ENCODE peak calls at places on chromosomes 12 and 14, in four cellular contexts. One of them, this sample, is unnamed.

GRCh38 chr12:110543252-110543959 is 39.7 kb downstream of the PPTC7 start:
- DNase-seq in dorsolateral prefrontal cortex: peak
- DNase-seq in A549: no peak
- DNase-seq in dermis blood vessel endothelial cell: peak
- DNase-seq in this sample: peak

GRCh38 chr12:6807170-6807569 is 14.5 kb upstream of the GPR162 start:
- DNase-seq in A549: no peak
- DNase-seq in dorsolateral prefrontal cortex: no peak
- DNase-seq in dermis blood vessel endothelial cell: no peak
- DNase-seq in this sample: peak

GRCh38 chr14:33767721-33768457 is 183.0 kb downstream of the EGLN3 start:
- DNase-seq in dermis blood vessel endothelial cell: peak
- DNase-seq in dorsolateral prefrontal cortex: no peak
- DNase-seq in A549: no peak
- DNase-seq in this sample: no peak

GRCh38 chr12:34396861-34397590 is 374.7 kb downstream of the ALG10 start:
- DNase-seq in dorsolateral prefrontal cortex: no peak
- DNase-seq in A549: no peak
- DNase-seq in dermis blood vessel endothelial cell: no peak
- DNase-seq in this sample: no peak

GRCh38 chr12:4781212-4781611 is 61.0 kb downstream of the GALNT8 start:
- DNase-seq in dermis blood vessel endothelial cell: no peak
- DNase-seq in dorsolateral prefrontal cortex: no peak
- DNase-seq in A549: no peak
- DNase-seq in this sample: peak

GRCh38 chr14:51563560-51563959 is 88.2 kb upstream of the FRMD6 start:
- DNase-seq in dermis blood vessel endothelial cell: no peak
- DNase-seq in A549: no peak
- DNase-seq in dorsolateral prefrontal cortex: no peak
- DNase-seq in this sample: no peak

GRCh38 chr14:91904956-91905645 is 37.8 kb upstream of the TC2N start:
- DNase-seq in dorsolateral prefrontal cortex: no peak
- DNase-seq in A549: no peak
- DNase-seq in dermis blood vessel endothelial cell: no peak
- DNase-seq in this sample: no peak

GRCh38 chr12:115623275-115623674 is 654.2 kb downstream of the MED13L start:
- DNase-seq in A549: no peak
- DNase-seq in dorsolateral prefrontal cortex: no peak
- DNase-seq in dermis blood vessel endothelial cell: no peak
- DNase-seq in this sample: no peak

GRCh38 chr12:42957136-42957535 is 367.6 kb upstream of the PRICKLE1 start:
- DNase-seq in dorsolateral prefrontal cortex: no peak
- DNase-seq in A549: no peak
- DNase-seq in dermis blood vessel endothelial cell: no peak
- DNase-seq in this sample: no peak

GRCh38 chr14:22002860-22003284 is 329.3 kb upstream of the OR4E1 start:
- DNase-seq in A549: peak
- DNase-seq in dermis blood vessel endothelial cell: peak
- DNase-seq in dorsolateral prefrontal cortex: no peak
- DNase-seq in this sample: no peak

GRCh38 chr12:272942-273906 is 10.6 kb upstream of the SLC6A13 start:
- DNase-seq in A549: no peak
- DNase-seq in dorsolateral prefrontal cortex: no peak
- DNase-seq in dermis blood vessel endothelial cell: peak
- DNase-seq in this sample: no peak

GRCh38 chr12:27424631-27425230 is 21.8 kb upstream of the SMCO2 start:
- DNase-seq in A549: peak
- DNase-seq in dermis blood vessel endothelial cell: peak
- DNase-seq in dorsolateral prefrontal cortex: no peak
- DNase-seq in this sample: peak

GRCh38 chr12:108605000-108605689 is 7.3 kb upstream of the TMEM119 start:
- DNase-seq in dermis blood vessel endothelial cell: peak
- DNase-seq in dorsolateral prefrontal cortex: no peak
- DNase-seq in A549: no peak
- DNase-seq in this sample: no peak

This sample was measured in mammary epithelial cell.